ENCODE peak calls at places on chromosomes 13 and 19, in seven cellular contexts. P is right lobe of liver, F is H54, Q is prostate gland, L is transverse colon, O is breast epithelium, D is A549. S is an unnamed sample.

GRCh38 chr13:31860002-31860401 is 120.7 kb downstream of the RXFP2 start:
- DNase-seq in O (no peak), Q (no peak), L (no peak), P (peak; percentile 46), F (no peak), D (no peak), S (no peak)

GRCh38 chr13:102440259-102440936 is 38.5 kb upstream of the FGF14 start:
- DNase-seq in L (peak; percentile 42), O (no peak), F (no peak), P (peak; percentile 73), D (no peak), Q (no peak), S (no peak)

GRCh38 chr13:97191615-97192014 is 30.5 kb upstream of the MBNL2 start:
- DNase-seq in D (no peak), F (no peak), Q (no peak), L (no peak), O (no peak), P (no peak), S (peak; percentile 21)

GRCh38 chr13:112882555-112883024 is 86.4 kb upstream of the MCF2L start:
- DNase-seq in P (no peak), D (no peak), Q (no peak), O (no peak), F (no peak), L (no peak), S (no peak)

GRCh38 chr19:35642798-35643254 is 1.3 kb downstream of the ETV2 start:
- DNase-seq in F (no peak), O (no peak), P (no peak), L (no peak), D (no peak), Q (no peak), S (no peak)

GRCh38 chr19:20247016-20247683 is 80.1 kb downstream of the ZNF486 start:
- DNase-seq in L (no peak), P (no peak), F (no peak), D (no peak), O (no peak), Q (peak; percentile 19), S (peak; percentile 1)

GRCh38 chr13:45446181-45446580 is 18.6 kb upstream of the COG3 start:
- DNase-seq in L (no peak), Q (no peak), P (no peak), D (no peak), O (no peak), F (no peak), S (no peak)

GRCh38 chr13:21676611-21677021 is 5.7 kb downstream of the FGF9 start:
- DNase-seq in O (no peak), D (no peak), F (no peak), P (no peak), Q (no peak), L (peak; percentile 42), S (peak; percentile 11)

GRCh38 chr13:50715402-50716146 is 127.9 kb downstream of the DLEU7 start:
- DNase-seq in O (no peak), P (peak; percentile 60), F (no peak), D (no peak), L (peak; percentile 23), Q (no peak), S (no peak)

GRCh38 chr13:95643814-95644598 is 500 bp downstream of the DZIP1 start:
- DNase-seq in L (no peak), D (peak; percentile 48), O (no peak), Q (no peak), P (no peak), F (peak; percentile 58), S (no peak)

GRCh38 chr13:29502391-29503008 is 93.0 kb downstream of the SLC7A1 start:
- DNase-seq in O (no peak), Q (no peak), F (no peak), P (no peak), D (no peak), L (no peak), S (no peak)

GRCh38 chr19:7818806-7819205 is 11.2 kb upstream of the EVI5L start:
- DNase-seq in F (no peak), O (no peak), P (no peak), L (no peak), Q (no peak), D (no peak), S (no peak)

GRCh38 chr19:40705362-40705651 is 11.4 kb downstream of the COQ8B start:
- DNase-seq in Q (no peak), F (no peak), D (no peak), O (no peak), P (no peak), L (no peak), S (no peak)

GRCh38 chr13:40063278-40063698 is 407.8 kb downstream of the COG6 start:
- DNase-seq in F (no peak), Q (no peak), L (no peak), P (no peak), D (no peak), O (peak; percentile 68), S (no peak)

GRCh38 chr19:778910-779653 is 18.2 kb upstream of the PTBP1 start:
- DNase-seq in O (peak; percentile 74), D (peak; percentile 92), P (peak; percentile 54), Q (peak; percentile 63), F (peak; percentile 79), L (peak; percentile 38), S (no peak)

GRCh38 chr19:10009269-10009665 is 1.0 kb downstream of the COL5A3 start:
- DNase-seq in Q (no peak), L (peak; percentile 59), P (peak; percentile 35), O (peak; percentile 27), D (no peak), F (no peak), S (peak; percentile 22)

GRCh38 chr19:53076984-53077383 is 26.2 kb downstream of the ZNF160 start:
- DNase-seq in L (peak; percentile 18), O (no peak), Q (peak; percentile 19), F (no peak), D (peak; percentile 28), P (peak; percentile 27), S (peak; percentile 54)

GRCh38 chr13:77530870-77531269 is 4.6 kb upstream of the SCEL start:
- DNase-seq in O (no peak), F (no peak), Q (no peak), L (no peak), P (no peak), D (no peak), S (no peak)

GRCh38 chr19:14149509-14149994 is 13.2 kb upstream of the ASF1B start:
- DNase-seq in L (peak; percentile 70), P (peak; percentile 67), F (no peak), D (no peak), O (peak; percentile 83), Q (peak; percentile 83), S (no peak)

GRCh38 chr19:10543059-10543419 is 665 bp upstream of the ATG4D start:
- DNase-seq in F (no peak), P (no peak), Q (no peak), L (no peak), D (no peak), O (no peak), S (no peak)

GRCh38 chr13:30737511-30738342 is 2.4 kb downstream of the ALOX5AP start:
- DNase-seq in P (no peak), F (no peak), Q (no peak), O (no peak), L (no peak), D (no peak), S (no peak)

GRCh38 chr19:48918801-48919247 is 14.7 kb upstream of the DHDH start:
- DNase-seq in Q (no peak), L (no peak), F (no peak), P (no peak), D (peak; percentile 58), O (no peak), S (peak; percentile 53)

GRCh38 chr19:33578697-33579096 is 43.1 kb upstream of the CHST8 start:
- DNase-seq in P (no peak), F (no peak), L (no peak), Q (no peak), D (no peak), O (no peak), S (no peak)

GRCh38 chr19:16659832-16660708 is at the start of gene SMIM7:
- DNase-seq in O (peak; percentile 98), Q (peak; percentile 99), D (peak; percentile 97), F (peak; percentile 97), P (peak; percentile 98), L (peak; percentile 99), S (peak; percentile 99)
- TF ChIP-seq POLR2A in O (peak; percentile 95), Q (peak; percentile 72), D (peak; percentile 62), F (peak; percentile 63), P (peak; percentile 69), L (peak; percentile 90), S (peak; percentile 96)

DNA sequence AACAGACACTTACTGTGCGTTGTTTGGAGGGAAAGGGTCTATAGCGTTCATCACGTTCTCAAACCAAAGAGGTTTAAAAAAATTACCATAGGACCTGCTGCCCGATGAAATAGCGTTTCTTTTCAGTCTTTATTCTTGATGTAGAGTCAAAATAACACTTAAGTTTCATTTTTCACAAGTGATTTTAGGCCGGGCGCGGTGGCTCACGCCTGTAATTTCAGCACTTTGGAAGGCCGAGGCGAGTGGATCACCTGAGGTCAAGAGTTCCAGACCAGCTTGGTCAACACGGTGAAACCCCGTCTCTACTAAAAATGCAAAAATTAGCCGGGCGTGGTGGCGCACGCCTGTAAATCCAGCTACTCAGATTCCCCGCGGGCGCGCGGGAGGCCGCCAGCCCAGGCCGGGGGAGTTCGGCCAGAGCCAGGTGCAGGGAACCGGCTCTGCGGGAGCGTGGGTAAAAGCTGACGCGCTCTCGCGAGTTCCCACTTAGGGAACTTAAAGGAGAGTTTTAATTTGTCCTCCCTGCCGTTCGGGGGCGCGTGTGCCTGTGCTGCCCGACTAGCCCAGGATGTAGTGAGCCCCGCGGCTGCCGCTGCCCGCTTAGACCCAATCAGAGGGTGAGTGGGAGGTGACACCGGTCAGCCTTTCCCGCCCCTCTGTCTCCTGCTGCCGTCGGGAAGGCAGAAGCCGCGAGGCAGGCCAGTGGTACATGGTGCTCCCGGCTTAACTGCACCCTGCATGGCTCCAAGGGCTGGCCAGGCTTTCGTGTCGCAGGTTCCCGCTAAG is 35.8 kb upstream of the NEK3 start:
- DNase-seq in D (no peak), P (peak; percentile 75), L (peak; percentile 79), F (no peak), O (peak; percentile 50), Q (peak; percentile 24), S (peak; percentile 63)
- TF ChIP-seq POLR2A in D (no peak), P (peak; percentile 19), L (peak; percentile 43), F (no peak), O (no peak), Q (no peak), S (no peak)

GRCh38 chr19:1859319-1859718 is 4.1 kb downstream of the KLF16 start:
- DNase-seq in D (peak; percentile 51), O (no peak), F (no peak), P (no peak), Q (no peak), L (no peak), S (no peak)

GRCh38 chr19:1858412-1859081 is 4.8 kb downstream of the KLF16 start:
- DNase-seq in F (no peak), P (peak; percentile 23), Q (no peak), O (no peak), D (no peak), L (no peak), S (peak; percentile 74)

GRCh38 chr19:1861599-1862031 is 1.8 kb downstream of the KLF16 start:
- DNase-seq in P (peak; percentile 37), Q (no peak), L (no peak), O (no peak), F (no peak), D (no peak), S (no peak)

GRCh38 chr19:1860821-1861598 is 2.4 kb downstream of the KLF16 start:
- DNase-seq in F (no peak), L (no peak), D (no peak), Q (no peak), P (peak; percentile 41), O (no peak), S (no peak)

GRCh38 chr19:1860133-1860775 is 3.1 kb downstream of the KLF16 start:
- DNase-seq in Q (no peak), O (peak; percentile 72), P (peak; percentile 80), D (peak; percentile 79), F (peak; percentile 68), L (peak; percentile 85), S (peak; percentile 91)
- TF ChIP-seq POLR2A in Q (no peak), O (no peak), P (peak; percentile 24), D (no peak), F (no peak), L (peak; percentile 57), S (peak; percentile 33)

GRCh38 chr13:19864339-19865309 is 1.2 kb upstream of the ZMYM5 start:
- DNase-seq in Q (peak; percentile 61), P (peak; percentile 58), L (peak; percentile 75), D (peak; percentile 83), O (peak; percentile 59), F (peak; percentile 28), S (peak; percentile 84)
- TF ChIP-seq POLR2A in Q (no peak), P (no peak), L (no peak), D (no peak), O (peak; percentile 9), F (peak; percentile 2), S (peak; percentile 44)